ENCODE peak calls at places on chromosomes 13 and 19, in four cellular contexts. W is prostate gland, D is HCT116, O is uterus. H is an unnamed sample.
A peak's percentile ranks its signal among the peaks of the same experiment; 100 is the strongest.

GRCh38 chr13:80341098-80341701 is at the start of gene SPRY2:
- DNase-seq in O (peak; percentile 89), D (peak; percentile 68), W (peak; percentile 96), H (peak; percentile 84)

GRCh38 chr13:111280226-111280625 is 40.2 kb upstream of the TEX29 start:
- DNase-seq in O (no peak), W (no peak), D (no peak), H (no peak)

GRCh38 chr13:112454648-112455334 is 78.6 kb downstream of the SPACA7 start:
- DNase-seq in D (no peak), O (no peak), W (no peak), H (no peak)

GRCh38 chr19:6229216-6229913 is 50.4 kb downstream of the MLLT1 start:
- DNase-seq in D (no peak), O (no peak), W (no peak), H (no peak)

GRCh38 chr19:22628401-22628800 is 5.7 kb upstream of the ZNF492 start:
- DNase-seq in W (no peak), D (no peak), O (no peak), H (no peak)

GRCh38 chr13:110047511-110047910 is 259.4 kb downstream of the COL4A1 start:
- DNase-seq in W (peak; percentile 30), O (peak; percentile 55), D (no peak), H (no peak)

GRCh38 chr19:7371001-7371400 is 22.3 kb downstream of the ARHGEF18 start:
- DNase-seq in O (no peak), D (no peak), W (no peak), H (no peak)

GRCh38 chr19:38676023-38676877 is 28.8 kb downstream of the ACTN4 start:
- DNase-seq in D (no peak), O (no peak), W (no peak), H (peak; percentile 74)

GRCh38 chr13:47932953-47933687 is 68.0 kb downstream of the SUCLA2 start:
- DNase-seq in O (no peak), W (no peak), D (no peak), H (no peak)

GRCh38 chr19:54179921-54180452 is 7.0 kb upstream of the TMC4 start:
- DNase-seq in O (no peak), W (no peak), D (no peak), H (peak; percentile 70)

GRCh38 chr13:112984954-112985802 is 16.2 kb downstream of the MCF2L start:
- DNase-seq in O (no peak), W (peak; percentile 41), D (no peak), H (no peak)

GRCh38 chr19:16380943-16381755 is 56.5 kb downstream of the KLF2 start:
- DNase-seq in D (no peak), W (no peak), O (no peak), H (no peak)

GRCh38 chr13:32905063-32905863 is 111.0 kb upstream of the KL start:
- DNase-seq in O (no peak), W (no peak), D (no peak), H (no peak)

GRCh38 chr13:36973621-36974268 is 25.4 kb downstream of the ALG5 start:
- DNase-seq in D (no peak), O (no peak), W (no peak), H (no peak)

GRCh38 chr19:17681505-17682125 is 6.5 kb downstream of the UNC13A start:
- DNase-seq in D (no peak), W (no peak), O (no peak), H (no peak)

GRCh38 chr13:99265823-99266426 is 7.7 kb upstream of the GPR18 start:
- DNase-seq in D (peak; percentile 40), W (no peak), O (no peak), H (peak; percentile 67)

GRCh38 chr13:26867451-26868067 is 107.0 kb upstream of the GPR12 start:
- DNase-seq in D (no peak), W (no peak), O (no peak), H (peak; percentile 42)

GRCh38 chr19:5308471-5309437 is 31.9 kb downstream of the PTPRS start:
- DNase-seq in O (peak; percentile 76), W (peak; percentile 65), D (peak; percentile 79), H (no peak)

GRCh38 chr13:79349011-79349410 is 57.0 kb downstream of the RBM26 start:
- DNase-seq in D (no peak), O (no peak), W (no peak), H (no peak)

GRCh38 chr19:34904521-34904845 is 22.2 kb upstream of the ZNF30 start:
- DNase-seq in O (no peak), W (no peak), D (no peak), H (no peak)

GRCh38 chr13:49258097-49258796 is 10.5 kb downstream of the CDADC1 start:
- DNase-seq in W (no peak), O (no peak), D (no peak), H (no peak)

GRCh38 chr19:9528757-9529336 is 9.6 kb downstream of the ZNF426 start:
- DNase-seq in W (no peak), D (no peak), O (no peak), H (peak; percentile 44)

GRCh38 chr19:19420570-19421301 is 15.3 kb downstream of the GATAD2A start:
- DNase-seq in D (no peak), W (peak; percentile 40), O (no peak), H (no peak)

GRCh38 chr19:48900477-48901452 is 653 bp downstream of the NUCB1 start:
- DNase-seq in D (no peak), W (no peak), O (no peak), H (peak; percentile 73)

GRCh38 chr13:108322206-108322824 is 52.8 kb downstream of the TNFSF13B start:
- DNase-seq in O (no peak), W (no peak), D (peak; percentile 28), H (peak; percentile 24)

GRCh38 chr19:56623006-56623405 is 20.0 kb upstream of the SMIM17 start:
- DNase-seq in W (no peak), O (no peak), D (no peak), H (no peak)

GRCh38 chr13:80664930-80665329 is 324.0 kb upstream of the SPRY2 start:
- DNase-seq in W (no peak), D (no peak), O (no peak), H (no peak)

GRCh38 chr13:24006520-24007248 is 109.4 kb upstream of the C1QTNF9B start:
- DNase-seq in W (no peak), O (no peak), D (no peak), H (no peak)

GRCh38 chr19:55484571-55485438 is at the start of gene NAT14:
- DNase-seq in D (no peak), O (peak; percentile 76), W (no peak), H (peak; percentile 78)

GRCh38 chr13:41700790-41701310 is 243.5 kb downstream of the RGCC start:
- DNase-seq in D (no peak), W (peak; percentile 23), O (no peak), H (peak; percentile 47)

GRCh38 chr13:73366241-73366640 is 307.4 kb downstream of the KLF5 start:
- DNase-seq in O (no peak), W (no peak), D (no peak), H (no peak)

GRCh38 chr13:89238496-89238895 is 1567.3 kb downstream of the SLITRK5 start:
- DNase-seq in O (no peak), D (no peak), W (no peak), H (no peak)

GRCh38 chr19:13505761-13506549 is at the start of gene CACNA1A:
- DNase-seq in W (no peak), D (no peak), O (no peak), H (no peak)

GRCh38 chr19:18364826-18365528 is 21.0 kb upstream of the GDF15 start:
- DNase-seq in O (peak; percentile 66), W (peak; percentile 96), D (peak; percentile 96), H (peak; percentile 95)

GRCh38 chr19:7670150-7670784 is 1.4 kb downstream of the RETN start:
- DNase-seq in O (no peak), D (no peak), W (no peak), H (no peak)

GRCh38 chr19:34364830-34365462 is at the start of gene GPI:
- DNase-seq in O (peak; percentile 39), D (no peak), W (peak; percentile 48), H (peak; percentile 56)

GRCh38 chr19:44924243-44924725 is 9.9 kb downstream of the APOC1 start:
- DNase-seq in D (no peak), W (no peak), O (no peak), H (no peak)
- TF ChIP-seq POLR2A in D (no peak), W (no peak), O (no peak), H (no peak)

GRCh38 chr19:2151339-2152229 is at the start of gene AP3D1:
- DNase-seq in O (peak; percentile 100), D (peak; percentile 99), W (peak; percentile 100), H (peak; percentile 99)
- TF ChIP-seq POLR2A in O (peak; percentile 66), D (no peak), W (peak; percentile 43), H (peak; percentile 30)

DNA sequence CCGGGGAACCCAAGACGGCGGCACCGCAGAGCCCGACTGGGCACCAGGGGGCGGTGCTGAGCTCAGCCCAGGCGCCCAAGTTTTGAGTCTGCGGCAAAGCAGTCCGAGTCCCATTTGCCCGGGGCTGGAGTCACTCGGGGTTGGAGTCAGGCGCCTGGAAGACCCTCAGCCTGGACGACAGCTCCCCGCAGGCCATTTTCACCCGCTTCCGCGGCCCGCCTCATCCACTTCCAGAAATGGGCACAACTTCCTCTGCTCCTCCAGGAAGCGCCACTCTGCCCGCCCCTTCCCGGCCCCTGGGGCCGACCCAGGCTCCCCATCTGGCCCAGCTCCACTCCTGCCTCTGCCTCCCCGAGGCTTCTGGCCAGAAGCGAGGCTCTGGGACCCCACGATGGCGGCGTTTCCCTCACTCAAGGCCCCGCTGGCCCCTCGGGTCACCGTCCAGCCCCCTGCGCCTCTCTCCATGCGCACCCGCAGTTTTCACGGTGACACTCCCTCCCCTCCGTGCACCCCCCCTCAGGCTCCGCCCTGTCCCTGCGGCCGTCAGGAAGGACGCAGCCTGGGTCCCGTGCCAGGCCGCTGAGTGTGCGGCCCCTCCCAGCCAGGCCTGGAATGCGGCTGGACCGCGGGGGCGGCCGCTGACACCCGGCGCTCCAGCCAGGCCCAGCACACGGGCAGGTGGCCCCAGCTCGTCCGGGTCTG is 4.9 kb downstream of the SERTAD1 start:
- DNase-seq in D (peak; percentile 82), W (peak; percentile 93), O (peak; percentile 95), H (peak; percentile 91)
- TF ChIP-seq POLR2A in D (peak; percentile 65), W (peak; percentile 99), O (peak; percentile 92), H (peak; percentile 71)

DNA sequence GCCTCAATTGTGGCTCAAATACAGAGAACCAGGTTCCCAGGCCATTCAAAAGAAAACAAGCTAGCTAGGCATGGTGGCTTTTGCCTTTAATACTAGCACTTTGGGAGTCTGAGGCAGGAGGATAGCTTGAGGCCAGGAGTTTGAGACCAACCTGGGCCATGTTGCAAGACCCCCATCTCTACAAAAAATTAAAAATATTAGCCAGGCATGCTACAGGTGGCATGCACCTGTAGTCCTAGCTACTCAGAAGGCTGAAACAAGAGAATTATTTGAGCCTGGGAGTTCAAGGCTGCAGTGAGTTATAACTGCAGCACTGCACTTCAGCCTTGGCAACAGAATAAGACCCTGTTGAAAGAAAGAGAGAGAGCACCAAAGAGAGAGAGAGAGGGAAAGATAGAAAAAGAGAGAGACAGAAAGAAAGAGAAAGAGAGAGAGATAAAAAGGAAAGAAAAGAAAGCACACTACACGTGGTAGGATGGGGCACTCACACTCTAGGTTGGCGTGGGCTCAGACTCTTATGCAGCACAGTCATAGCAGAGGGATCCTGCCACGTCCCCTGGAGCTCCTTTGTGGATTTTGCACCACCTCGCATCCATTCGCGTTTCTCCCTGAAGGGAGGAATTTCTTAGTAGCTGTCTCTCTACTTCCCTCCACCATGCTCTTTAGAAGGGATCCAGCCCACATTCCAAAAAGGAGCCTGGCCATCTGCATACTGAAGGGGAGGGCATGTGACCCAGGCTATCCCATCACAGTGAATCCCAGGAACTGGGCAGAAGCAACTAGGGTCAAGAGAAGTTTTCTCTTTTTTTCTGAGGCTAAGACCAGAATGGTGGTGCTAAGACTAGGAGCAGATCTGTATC is 789.9 kb downstream of the UQCRFS1 start:
- DNase-seq in O (no peak), D (no peak), W (no peak), H (no peak)
- TF ChIP-seq POLR2A in O (no peak), D (no peak), W (no peak), H (no peak)